ENCODE peak calls at places on chromosomes 12 and 14, in five cellular contexts. Q is cardiac muscle cell, V is SW 1271, I is lower leg skin, S is astrocyte of the spinal cord. R is an unnamed sample.

GRCh38 chr14:102568115-102568614 is 24.3 kb upstream of the RCOR1 start:
- DNase-seq in Q (no peak), V (no peak), I (no peak), S (no peak), R (peak)

GRCh38 chr12:98743362-98743953 is 98.4 kb downstream of the APAF1 start:
- DNase-seq in Q (peak), V (no peak), I (no peak), S (no peak), R (peak)

GRCh38 chr14:100586520-100587247 is 533 bp downstream of the BEGAIN start:
- DNase-seq in Q (peak), V (no peak), I (no peak), S (no peak), R (peak)

GRCh38 chr14:91890291-91890749 is 23.0 kb upstream of the TC2N start:
- DNase-seq in Q (no peak), V (no peak), I (no peak), S (no peak), R (no peak)

GRCh38 chr12:90520002-90520734 is 434.8 kb downstream of the CCER1 start:
- DNase-seq in Q (no peak), V (no peak), I (no peak), S (no peak), R (no peak)

GRCh38 chr12:66196806-66197205 is 7.8 kb downstream of the IRAK3 start:
- DNase-seq in Q (no peak), V (no peak), I (no peak), S (no peak), R (no peak)

GRCh38 chr12:104873374-104873773 is 84.7 kb downstream of the SLC41A2 start:
- DNase-seq in Q (no peak), V (no peak), I (no peak), S (no peak), R (no peak)

GRCh38 chr12:68863109-68863770 is 55.3 kb downstream of the MDM2 start:
- DNase-seq in Q (no peak), V (no peak), I (no peak), S (no peak), R (no peak)

GRCh38 chr14:68857671-68858070 is 64.8 kb upstream of the ZFP36L1 start:
- DNase-seq in Q (no peak), V (no peak), I (no peak), S (no peak), R (no peak)

R was measured in HCT116.